ENCODE peak calls at places on chromosomes 16 and 17, in five cellular contexts. Y, S, M, I and J are unnamed samples.

GRCh38 chr16:67872131-67872630 is 671 bp upstream of the EDC4 start:
- DNase-seq in Y (no peak), S (no peak), M (no peak), I (no peak), J (no peak)

GRCh38 chr17:83067071-83067717 is 12.2 kb upstream of the METRNL start:
- DNase-seq in Y (no peak), S (no peak), M (no peak), I (no peak), J (no peak)

GRCh38 chr17:81322271-81323082 is 27.4 kb upstream of the SLC38A10 start:
- DNase-seq in Y (no peak), S (no peak), M (peak), I (peak), J (no peak)

GRCh38 chr16:85329059-85329812 is 217.0 kb upstream of the CIBAR2 start:
- DNase-seq in Y (peak), S (no peak), M (no peak), I (no peak), J (no peak)

GRCh38 chr16:3443108-3444031 is at the start of the genes NAA60 and ZNF597:
- DNase-seq in Y (peak), S (peak), M (peak), I (peak), J (peak)

GRCh38 chr16:3188925-3189825 is 1.2 kb downstream of the OR1F1 start:
- DNase-seq in Y (peak), S (no peak), M (no peak), I (peak), J (no peak)

GRCh38 chr16:733382-734207 is 6.7 kb downstream of the HAGHL start:
- DNase-seq in Y (no peak), S (no peak), M (no peak), I (no peak), J (no peak)

GRCh38 chr17:18966831-18967624 is 15.1 kb downstream of the SLC5A10 start:
- DNase-seq in Y (peak), S (no peak), M (no peak), I (no peak), J (peak)

GRCh38 chr17:22703204-22703603 is 1010.9 kb downstream of the KCNJ18 start:
- DNase-seq in Y (no peak), S (no peak), M (no peak), I (no peak), J (no peak)

GRCh38 chr16:77585379-77585778 is 136.9 kb upstream of the NUDT7 start:
- DNase-seq in Y (peak), S (no peak), M (no peak), I (no peak), J (no peak)

GRCh38 chr17:67421869-67422273 is 44.8 kb downstream of the PITPNC1 start:
- DNase-seq in Y (peak), S (no peak), M (no peak), I (peak), J (peak)

GRCh38 chr17:43449470-43450202 is 34.1 kb upstream of the DHX8 start:
- DNase-seq in Y (peak), S (peak), M (no peak), I (no peak), J (no peak)

GRCh38 chr17:47119746-47120520 is 69.2 kb downstream of the CDC27 start:
- DNase-seq in Y (no peak), S (no peak), M (no peak), I (no peak), J (peak)

GRCh38 chr17:65785109-65785508 is 223.7 kb upstream of the AXIN2 start:
- DNase-seq in Y (peak), S (no peak), M (no peak), I (no peak), J (peak)

GRCh38 chr16:26598061-26598460 is 468.7 kb upstream of the C16orf82 start:
- DNase-seq in Y (no peak), S (no peak), M (no peak), I (no peak), J (no peak)

GRCh38 chr17:28974451-28974850 is 23.1 kb upstream of the PHF12 start:
- DNase-seq in Y (no peak), S (no peak), M (no peak), I (no peak), J (no peak)

GRCh38 chr17:74071280-74071679 is 132.2 kb upstream of the RPL38 start:
- DNase-seq in Y (no peak), S (no peak), M (no peak), I (no peak), J (no peak)

GRCh38 chr16:84091460-84091859 is 25.3 kb downstream of the MBTPS1 start:
- DNase-seq in Y (no peak), S (no peak), M (peak), I (no peak), J (no peak)

GRCh38 chr16:86391486-86391885 is 118.8 kb upstream of the FOXF1 start:
- DNase-seq in Y (no peak), S (no peak), M (no peak), I (no peak), J (no peak)

GRCh38 chr16:14071576-14072271 is 605 bp downstream of the MRTFB start:
- DNase-seq in Y (no peak), S (no peak), M (peak), I (peak), J (no peak)

GRCh38 chr16:25679468-25680010 is 12.2 kb upstream of the HS3ST4 start:
- DNase-seq in Y (no peak), S (no peak), M (no peak), I (no peak), J (no peak)

GRCh38 chr17:68461589-68461988 is 4.3 kb upstream of the WIPI1 start:
- DNase-seq in Y (no peak), S (no peak), M (peak), I (no peak), J (no peak)

GRCh38 chr17:10523043-10523442 is 4.7 kb upstream of the MYH1 start:
- DNase-seq in Y (no peak), S (no peak), M (no peak), I (no peak), J (no peak)

GRCh38 chr17:67359960-67360817 is 6.2 kb downstream of the PSMD12 start:
- DNase-seq in Y (peak), S (no peak), M (peak), I (no peak), J (no peak)

GRCh38 chr17:48522990-48523389 is 7.8 kb downstream of the HOXB1 start:
- DNase-seq in Y (no peak), S (no peak), M (no peak), I (no peak), J (no peak)
- TF ChIP-seq CTCF in Y (peak), S (no peak), M (peak), I (no peak), J (no peak)

DNA sequence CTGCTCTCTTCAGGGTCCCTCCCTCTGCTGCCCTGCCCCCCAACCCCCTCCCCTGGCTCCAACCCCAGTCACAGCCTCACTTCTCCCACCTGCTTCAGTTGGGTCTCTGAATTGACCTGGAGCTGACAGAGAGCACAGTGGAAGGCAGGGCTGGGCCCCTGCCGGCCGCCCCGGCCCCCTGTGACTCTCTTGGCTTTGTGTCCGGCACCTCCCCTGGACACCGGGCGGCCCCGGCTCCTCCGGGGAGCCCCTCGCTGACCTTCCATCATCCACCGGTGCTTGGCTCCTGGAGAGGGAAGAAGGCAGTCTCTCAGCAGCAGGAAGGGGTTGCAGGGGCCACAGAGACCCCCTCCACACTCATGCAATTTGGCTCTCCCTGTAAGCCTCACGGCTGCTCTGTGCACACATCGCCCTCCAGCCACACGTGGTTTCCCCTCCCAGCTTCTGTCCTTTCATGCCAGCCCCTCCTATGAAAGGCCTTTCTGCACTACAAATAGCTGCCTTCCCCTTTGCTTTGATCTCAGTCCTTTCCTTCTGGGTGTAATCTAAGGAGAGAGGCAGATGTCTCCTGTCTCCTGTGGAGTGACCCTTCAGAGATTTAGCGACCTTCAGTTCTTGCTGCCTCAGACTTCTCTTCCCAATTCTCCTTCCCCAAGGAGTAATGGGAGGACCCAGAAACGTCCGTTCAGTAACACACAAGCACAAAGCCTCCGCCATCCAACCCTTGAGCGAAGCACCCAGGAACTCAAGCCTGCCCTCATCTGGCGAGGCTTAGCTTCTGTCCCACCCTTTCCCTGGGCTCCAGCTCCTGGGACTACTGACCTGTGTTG is 8.3 kb downstream of the NKIRAS2 start:
- DNase-seq in Y (no peak), S (no peak), M (no peak), I (no peak), J (no peak)
- TF ChIP-seq CTCF in Y (peak), S (no peak), M (peak), I (no peak), J (peak)

GRCh38 chr17:56171186-56171959 is 18.1 kb downstream of the ANKFN1 start:
- DNase-seq in Y (no peak), S (no peak), M (no peak), I (no peak), J (no peak)

GRCh38 chr17:56174421-56174820 is 21.1 kb downstream of the ANKFN1 start:
- DNase-seq in Y (no peak), S (no peak), M (no peak), I (no peak), J (no peak)

GRCh38 chr17:56173958-56174357 is 20.7 kb downstream of the ANKFN1 start:
- DNase-seq in Y (no peak), S (no peak), M (no peak), I (no peak), J (no peak)

GRCh38 chr17:56172517-56172982 is 19.3 kb downstream of the ANKFN1 start:
- DNase-seq in Y (no peak), S (peak), M (no peak), I (no peak), J (no peak)

DNA sequence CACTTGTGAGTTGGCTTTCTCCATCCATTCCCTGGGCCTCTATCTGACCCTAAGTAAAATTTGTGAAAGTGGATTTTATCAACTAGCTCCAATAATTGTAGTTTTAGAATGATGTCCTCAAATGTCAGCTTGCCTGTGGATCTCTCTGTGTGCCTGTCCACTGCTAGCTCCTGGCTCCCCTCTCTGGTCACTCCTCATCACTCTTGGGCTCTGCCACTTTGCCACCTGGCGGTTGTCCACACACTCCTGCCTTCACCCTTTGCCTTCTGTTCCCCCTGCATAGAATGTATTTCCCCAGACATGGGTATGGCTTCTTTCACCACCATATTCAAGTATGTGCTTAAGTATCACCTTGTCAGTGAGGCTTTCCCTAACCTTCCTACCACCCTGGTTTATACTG is 19.8 kb downstream of the ANKFN1 start:
- DNase-seq in Y (no peak), S (no peak), M (no peak), I (no peak), J (no peak)
- TF ChIP-seq CTCF in Y (no peak), S (no peak), M (no peak), I (no peak), J (no peak)

GRCh38 chr16:35173295-35173694 is 1713.9 kb downstream of the TP53TG3F start:
- DNase-seq in Y (no peak), S (no peak), M (no peak), I (no peak), J (no peak)
- TF ChIP-seq CTCF in Y (no peak), S (no peak), M (no peak), I (no peak), J (no peak)

DNA sequence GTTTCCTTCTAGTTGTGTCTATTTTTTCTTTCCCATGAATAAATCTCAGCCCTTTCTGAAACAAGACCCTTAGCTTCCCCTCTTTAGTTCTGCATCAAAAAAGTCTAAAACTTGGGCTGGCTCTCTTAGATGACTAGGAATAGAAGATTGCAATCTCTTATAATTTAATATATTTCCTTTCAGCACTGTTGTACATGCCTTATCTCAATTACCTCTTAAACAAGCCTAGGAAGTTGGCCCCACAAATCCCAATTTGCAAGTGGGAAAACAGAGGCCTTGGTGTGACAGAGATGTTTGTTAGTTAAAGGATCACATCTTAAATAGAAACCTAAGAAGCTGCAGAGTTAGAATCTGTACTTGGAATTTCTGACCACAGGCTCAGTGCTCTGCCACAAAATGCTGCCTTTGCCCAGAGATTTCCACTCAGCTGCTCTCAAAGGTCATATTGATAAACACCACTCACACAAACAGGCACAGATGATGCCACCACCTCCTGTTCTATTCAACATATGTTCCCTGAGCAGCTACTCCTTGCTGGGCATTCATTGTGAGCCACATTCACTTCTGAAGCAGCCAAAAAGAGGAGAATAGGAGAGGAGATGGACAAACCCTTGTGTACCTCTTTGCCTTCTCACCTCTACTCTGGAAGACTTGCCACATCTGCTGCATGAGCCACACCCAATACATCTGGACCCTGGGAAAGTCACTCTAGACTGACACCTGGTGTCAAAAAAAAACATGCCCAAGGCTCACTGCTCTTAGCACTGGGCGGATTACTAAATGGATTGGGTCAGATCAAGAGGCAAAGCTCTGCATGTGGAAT is 5.5 kb downstream of the CCDC182 start:
- DNase-seq in Y (peak), S (no peak), M (peak), I (peak), J (no peak)
- TF ChIP-seq CTCF in Y (peak), S (no peak), M (peak), I (peak), J (no peak)

GRCh38 chr16:62190426-62190825 is 154.2 kb upstream of the CDH8 start:
- DNase-seq in Y (no peak), S (no peak), M (peak), I (no peak), J (no peak)
- TF ChIP-seq CTCF in Y (peak), S (no peak), M (peak), I (no peak), J (no peak)

DNA sequence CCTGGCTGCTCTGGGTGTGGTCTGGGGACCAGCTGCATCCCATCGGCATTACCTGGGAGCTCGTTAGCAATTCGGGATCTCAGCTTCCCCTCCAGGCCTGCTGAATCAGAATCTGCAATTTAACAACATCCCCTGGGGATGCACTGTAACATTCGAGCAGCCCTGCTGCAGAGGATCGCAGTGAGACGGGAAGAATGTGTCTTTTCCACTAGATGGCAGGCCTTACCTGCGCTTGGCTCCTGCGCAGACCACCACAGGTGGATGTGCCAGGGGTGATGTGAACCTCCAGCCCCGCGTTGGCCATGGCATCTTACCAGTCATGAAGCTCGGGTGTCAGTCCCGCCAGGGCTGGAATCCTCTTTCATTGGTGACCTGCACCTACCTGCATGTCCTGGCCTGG is 209.9 kb downstream of the PRKCB start:
- DNase-seq in Y (no peak), S (no peak), M (peak), I (no peak), J (no peak)
- TF ChIP-seq CTCF in Y (no peak), S (no peak), M (peak), I (no peak), J (no peak)

DNA sequence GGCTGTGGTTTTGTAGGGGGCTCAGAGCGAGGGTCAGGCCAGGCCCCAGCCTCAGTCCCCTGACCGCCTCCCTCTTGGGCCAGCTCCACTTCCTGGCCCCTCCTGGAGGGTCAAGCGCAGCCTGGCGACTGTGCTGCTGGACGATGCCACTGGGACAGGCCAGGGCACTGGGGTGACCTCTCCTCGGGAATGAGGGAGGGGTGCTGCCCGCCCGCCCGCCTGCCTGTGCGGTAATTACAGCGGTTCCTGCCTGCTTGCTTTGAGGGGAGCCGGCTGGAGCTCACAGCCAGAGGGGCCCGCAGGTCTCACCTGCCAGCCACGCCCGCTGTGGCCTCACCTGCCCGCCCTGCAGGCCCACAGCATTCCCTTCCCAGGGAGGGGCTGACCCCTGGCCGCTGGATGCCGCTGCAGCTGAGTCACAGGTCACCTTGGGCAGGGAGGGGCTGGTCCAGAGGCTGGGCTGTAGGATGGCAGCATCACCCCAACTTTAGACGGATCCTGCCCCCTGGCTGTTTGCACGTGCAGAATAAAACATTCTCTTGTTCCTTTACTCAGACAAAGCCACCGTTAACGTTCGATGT is 76.7 kb upstream of the CBX4 start:
- DNase-seq in Y (peak), S (peak), M (peak), I (no peak), J (no peak)
- TF ChIP-seq CTCF in Y (peak), S (no peak), M (peak), I (peak), J (peak)

DNA sequence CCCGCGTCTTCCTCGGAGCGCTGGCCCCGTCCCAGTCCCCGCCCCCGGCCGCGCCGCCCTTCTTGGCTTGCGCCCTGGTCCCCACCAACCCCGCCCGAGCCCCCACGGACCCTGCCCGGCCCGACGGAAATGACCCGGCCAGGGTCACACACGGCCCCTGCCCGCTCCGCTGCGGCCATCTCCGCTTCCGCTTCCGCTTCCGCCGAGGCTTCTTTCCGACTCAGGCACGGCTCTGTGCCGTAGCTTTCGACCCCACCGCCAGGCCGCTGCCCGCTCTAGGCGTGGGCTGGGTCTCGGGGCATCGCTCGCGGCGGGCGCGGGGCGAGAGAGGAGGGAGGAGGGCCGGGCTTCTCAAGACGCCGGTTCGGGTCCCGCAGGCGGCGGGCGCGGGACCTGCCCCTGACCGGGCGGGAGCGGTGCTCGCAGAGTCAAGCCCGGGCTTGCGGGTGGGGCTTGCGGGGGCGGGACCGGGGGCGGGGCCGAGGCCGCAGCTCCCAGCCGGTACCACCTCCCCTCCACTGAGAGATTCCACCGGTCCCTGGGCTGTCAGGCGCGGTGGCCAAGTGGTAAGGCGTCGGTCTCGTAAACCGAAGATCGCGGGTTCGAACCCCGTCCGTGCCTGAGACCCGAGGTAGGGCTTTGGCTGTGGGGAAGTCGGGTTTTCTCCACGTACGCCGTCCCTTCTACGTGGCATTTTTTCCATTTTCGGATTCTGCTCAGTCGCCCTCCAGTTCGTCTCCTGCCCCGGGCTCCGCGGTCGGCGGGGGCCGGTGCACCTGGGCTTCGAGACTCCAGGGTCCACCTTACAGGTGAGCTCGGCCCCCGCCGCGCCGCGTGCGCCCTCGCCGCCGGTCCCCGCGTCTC is 158.3 kb downstream of the RAB11FIP4 start:
- DNase-seq in Y (peak), S (peak), M (peak), I (peak), J (peak)
- TF ChIP-seq CTCF in Y (no peak), S (no peak), M (no peak), I (no peak), J (no peak)